ENCODE peak calls at places on chromosomes 7 and 10, in five cellular contexts. One of them, this sample, is unnamed.

GRCh38 chr10:88361494-88361893 is 221.6 kb downstream of the RNLS start:
- DNase-seq in colonic mucosa: no peak
- DNase-seq in heart right ventricle: no peak
- DNase-seq in neuronal stem cell: no peak
- DNase-seq in transverse colon: no peak
- DNase-seq in this sample: no peak

GRCh38 chr10:126955396-126955795 is 50.2 kb downstream of the DOCK1 start:
- DNase-seq in colonic mucosa: no peak
- DNase-seq in heart right ventricle: no peak
- DNase-seq in neuronal stem cell: no peak
- DNase-seq in transverse colon: no peak
- DNase-seq in this sample: peak; percentile 71

GRCh38 chr7:19079066-19079465 is 38.4 kb downstream of the TWIST1 start:
- DNase-seq in colonic mucosa: no peak
- DNase-seq in heart right ventricle: no peak
- DNase-seq in neuronal stem cell: no peak
- DNase-seq in transverse colon: no peak
- DNase-seq in this sample: no peak

GRCh38 chr10:25805986-25806385 is 128.0 kb upstream of the MYO3A start:
- DNase-seq in colonic mucosa: no peak
- DNase-seq in heart right ventricle: no peak
- DNase-seq in neuronal stem cell: no peak
- DNase-seq in transverse colon: no peak
- DNase-seq in this sample: no peak

GRCh38 chr10:132408367-132408781 is 11.4 kb downstream of the PWWP2B start:
- DNase-seq in colonic mucosa: peak; percentile 71
- DNase-seq in heart right ventricle: no peak
- DNase-seq in neuronal stem cell: no peak
- DNase-seq in transverse colon: peak; percentile 65
- DNase-seq in this sample: no peak

GRCh38 chr7:30997316-30997715 is 33.6 kb downstream of the GHRHR start:
- DNase-seq in colonic mucosa: no peak
- DNase-seq in heart right ventricle: no peak
- DNase-seq in neuronal stem cell: no peak
- DNase-seq in transverse colon: no peak
- DNase-seq in this sample: no peak

GRCh38 chr10:132714096-132714721 is 71.7 kb downstream of the NKX6-2 start:
- DNase-seq in colonic mucosa: no peak
- DNase-seq in heart right ventricle: peak; percentile 38
- DNase-seq in neuronal stem cell: peak; percentile 91
- DNase-seq in transverse colon: no peak
- DNase-seq in this sample: no peak

GRCh38 chr10:98430427-98430826 is 15.4 kb upstream of the PYROXD2 start:
- DNase-seq in colonic mucosa: no peak
- DNase-seq in heart right ventricle: no peak
- DNase-seq in neuronal stem cell: no peak
- DNase-seq in transverse colon: no peak
- DNase-seq in this sample: no peak

GRCh38 chr7:121513105-121513504 is 117.0 kb upstream of the FAM3C start:
- DNase-seq in colonic mucosa: no peak
- DNase-seq in heart right ventricle: no peak
- DNase-seq in neuronal stem cell: no peak
- DNase-seq in transverse colon: no peak
- DNase-seq in this sample: no peak

GRCh38 chr7:27435461-27435860 is 192.9 kb downstream of the EVX1 start:
- DNase-seq in colonic mucosa: no peak
- DNase-seq in heart right ventricle: no peak
- DNase-seq in neuronal stem cell: no peak
- DNase-seq in transverse colon: no peak
- DNase-seq in this sample: no peak

GRCh38 chr10:70786799-70787415 is 1.7 kb upstream of the TBATA start:
- DNase-seq in colonic mucosa: no peak
- DNase-seq in heart right ventricle: no peak
- DNase-seq in neuronal stem cell: no peak
- DNase-seq in transverse colon: no peak
- DNase-seq in this sample: peak; percentile 18

GRCh38 chr10:76150886-76151288 is 719.5 kb downstream of the LRMDA start:
- DNase-seq in colonic mucosa: no peak
- DNase-seq in heart right ventricle: no peak
- DNase-seq in neuronal stem cell: peak; percentile 8
- DNase-seq in transverse colon: no peak
- DNase-seq in this sample: peak; percentile 27
- H3K27ac ChIP-seq in colonic mucosa: no peak overlapping the region
- H3K27ac ChIP-seq in heart right ventricle: no peak overlapping the region
- H3K27ac ChIP-seq in neuronal stem cell: peak overlapping the region; percentile 95
- H3K27ac ChIP-seq in transverse colon: peak overlapping the region; percentile 35
- H3K27ac ChIP-seq in this sample: no peak overlapping the region

GRCh38 chr10:110762849-110763211 is 108.9 kb upstream of the PDCD4 start:
- DNase-seq in colonic mucosa: no peak
- DNase-seq in heart right ventricle: peak; percentile 70
- DNase-seq in neuronal stem cell: no peak
- DNase-seq in transverse colon: no peak
- DNase-seq in this sample: no peak

GRCh38 chr10:110765513-110766375 is 106.0 kb upstream of the PDCD4 start:
- DNase-seq in colonic mucosa: no peak
- DNase-seq in heart right ventricle: no peak
- DNase-seq in neuronal stem cell: no peak
- DNase-seq in transverse colon: no peak
- DNase-seq in this sample: no peak

GRCh38 chr10:110764793-110765512 is 106.8 kb upstream of the PDCD4 start:
- DNase-seq in colonic mucosa: no peak
- DNase-seq in heart right ventricle: no peak
- DNase-seq in neuronal stem cell: no peak
- DNase-seq in transverse colon: no peak
- DNase-seq in this sample: no peak

GRCh38 chr10:110762109-110762848 is 109.4 kb upstream of the PDCD4 start:
- DNase-seq in colonic mucosa: no peak
- DNase-seq in heart right ventricle: no peak
- DNase-seq in neuronal stem cell: no peak
- DNase-seq in transverse colon: no peak
- DNase-seq in this sample: no peak

DNA sequence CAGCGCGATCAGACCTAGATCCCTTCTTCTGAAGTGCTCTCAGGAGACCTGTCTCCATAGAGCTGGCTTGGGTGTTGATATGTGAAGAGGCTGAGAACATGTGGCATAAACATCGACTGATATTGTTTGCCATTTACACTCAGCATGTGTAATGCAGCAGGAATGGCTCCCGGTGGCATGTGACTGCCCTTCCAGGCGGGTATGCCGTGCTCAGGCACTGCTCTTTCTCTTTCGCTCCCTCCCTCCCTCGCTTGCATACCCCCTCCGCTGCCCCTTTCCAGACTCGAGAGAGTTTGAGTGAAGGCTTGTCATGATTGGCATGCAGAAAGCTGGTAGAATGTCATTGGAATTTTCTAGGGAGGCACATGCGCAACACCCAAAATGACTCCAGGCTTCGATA is 107.3 kb upstream of the PDCD4 start:
- DNase-seq in colonic mucosa: no peak
- DNase-seq in heart right ventricle: peak; percentile 75
- DNase-seq in neuronal stem cell: no peak
- DNase-seq in transverse colon: no peak
- DNase-seq in this sample: no peak
- H3K4me3 ChIP-seq in colonic mucosa: no peak overlapping the region
- H3K4me3 ChIP-seq in heart right ventricle: peak overlapping the region; percentile 32
- H3K4me3 ChIP-seq in neuronal stem cell: no peak overlapping the region
- H3K4me3 ChIP-seq in transverse colon: no peak overlapping the region
- H3K4me3 ChIP-seq in this sample: no peak overlapping the region

DNA sequence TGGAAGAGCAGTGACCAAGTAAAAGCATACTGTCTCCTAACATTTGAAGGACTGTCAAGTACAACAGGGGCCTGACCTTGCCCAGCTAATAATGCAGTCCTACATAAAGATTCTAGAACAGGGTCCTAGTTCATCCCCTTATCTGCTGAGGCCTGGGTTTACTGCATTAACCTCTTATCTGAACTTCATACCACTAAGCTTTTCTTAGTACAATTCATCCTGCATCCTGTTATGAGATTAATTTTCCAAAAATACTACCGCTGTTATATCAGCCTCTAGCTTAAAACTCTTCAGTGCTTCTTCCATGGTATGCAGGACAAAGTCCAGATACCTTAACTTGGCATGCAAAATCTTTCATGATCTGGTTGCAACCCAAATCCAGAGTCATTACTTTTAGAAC is 72.5 kb downstream of the CHRM2 start:
- DNase-seq in colonic mucosa: no peak
- DNase-seq in heart right ventricle: no peak
- DNase-seq in neuronal stem cell: no peak
- DNase-seq in transverse colon: no peak
- DNase-seq in this sample: no peak
- H3K27ac ChIP-seq in colonic mucosa: no peak overlapping the region
- H3K27ac ChIP-seq in heart right ventricle: peak overlapping the region; percentile 68
- H3K27ac ChIP-seq in neuronal stem cell: no peak overlapping the region
- H3K27ac ChIP-seq in transverse colon: no peak overlapping the region
- H3K27ac ChIP-seq in this sample: no peak overlapping the region

GRCh38 chr10:20369863-20370736 is 527.0 kb downstream of the NEBL start:
- DNase-seq in colonic mucosa: peak; percentile 39
- DNase-seq in heart right ventricle: peak; percentile 6
- DNase-seq in neuronal stem cell: no peak
- DNase-seq in transverse colon: peak; percentile 29
- DNase-seq in this sample: peak; percentile 0
- H3K4me3 ChIP-seq in colonic mucosa: no peak overlapping the region
- H3K4me3 ChIP-seq in heart right ventricle: no peak overlapping the region
- H3K4me3 ChIP-seq in neuronal stem cell: no peak overlapping the region
- H3K4me3 ChIP-seq in transverse colon: no peak overlapping the region
- H3K4me3 ChIP-seq in this sample: no peak overlapping the region

GRCh38 chr10:34768261-34768971 is 46.7 kb downstream of the PARD3 start:
- DNase-seq in colonic mucosa: peak; percentile 87
- DNase-seq in heart right ventricle: peak; percentile 71
- DNase-seq in neuronal stem cell: no peak
- DNase-seq in transverse colon: peak; percentile 86
- DNase-seq in this sample: peak; percentile 88

GRCh38 chr10:34768972-34769330 is 46.1 kb downstream of the PARD3 start:
- DNase-seq in colonic mucosa: no peak
- DNase-seq in heart right ventricle: no peak
- DNase-seq in neuronal stem cell: no peak
- DNase-seq in transverse colon: no peak
- DNase-seq in this sample: no peak

GRCh38 chr10:34766256-34766580 is 48.9 kb downstream of the PARD3 start:
- DNase-seq in colonic mucosa: no peak
- DNase-seq in heart right ventricle: no peak
- DNase-seq in neuronal stem cell: no peak
- DNase-seq in transverse colon: no peak
- DNase-seq in this sample: peak; percentile 26

GRCh38 chr10:34764347-34764991 is 50.6 kb downstream of the PARD3 start:
- DNase-seq in colonic mucosa: no peak
- DNase-seq in heart right ventricle: no peak
- DNase-seq in neuronal stem cell: no peak
- DNase-seq in transverse colon: no peak
- DNase-seq in this sample: no peak

GRCh38 chr10:34766811-34767516 is 48.1 kb downstream of the PARD3 start:
- DNase-seq in colonic mucosa: no peak
- DNase-seq in heart right ventricle: no peak
- DNase-seq in neuronal stem cell: no peak
- DNase-seq in transverse colon: no peak
- DNase-seq in this sample: peak; percentile 31
- H3K27ac ChIP-seq in colonic mucosa: no peak overlapping the region
- H3K27ac ChIP-seq in heart right ventricle: no peak overlapping the region
- H3K27ac ChIP-seq in neuronal stem cell: peak overlapping the region; percentile 40
- H3K27ac ChIP-seq in transverse colon: peak overlapping the region; percentile 53
- H3K27ac ChIP-seq in this sample: no peak overlapping the region

GRCh38 chr10:86365346-86366032 is 1.1 kb downstream of the GRID1 start:
- DNase-seq in colonic mucosa: no peak
- DNase-seq in heart right ventricle: no peak
- DNase-seq in neuronal stem cell: no peak
- DNase-seq in transverse colon: no peak
- DNase-seq in this sample: no peak
- H3K4me3 ChIP-seq in colonic mucosa: peak overlapping the region; percentile 31
- H3K4me3 ChIP-seq in heart right ventricle: peak overlapping the region; percentile 44
- H3K4me3 ChIP-seq in neuronal stem cell: peak overlapping the region; percentile 83
- H3K4me3 ChIP-seq in transverse colon: no peak overlapping the region
- H3K4me3 ChIP-seq in this sample: no peak overlapping the region